ENCODE peak calls at places on chromosomes 3 and 15, in ten cellular contexts. N is AG09309, J is left ventricle myocardium inferior, B is sigmoid colon, A is astrocyte of the cerebellum, S is IMR-90, G is AG04449, H is upper lobe of right lung, L is esophagus squamous epithelium, Q is fibroblast of mammary gland. P is an unnamed sample.

GRCh38 chr3:149089395-149089794 is 3.1 kb upstream of the HLTF start:
- DNase-seq in N (no peak), J (no peak), B (no peak), A (no peak), S (no peak), G (no peak), H (no peak), L (no peak), Q (no peak), P (no peak)

GRCh38 chr3:186105543-186105942 is 3.3 kb downstream of the ETV5 start:
- DNase-seq in N (no peak), J (no peak), B (no peak), A (no peak), S (no peak), G (no peak), H (no peak), L (no peak), Q (no peak), P (no peak)

GRCh38 chr3:109773006-109773405 is 435.7 kb upstream of the DPPA4 start:
- DNase-seq in N (no peak), J (no peak), B (no peak), A (no peak), S (peak; percentile 5), G (no peak), H (no peak), L (no peak), Q (no peak), P (no peak)

GRCh38 chr3:117439812-117440211 is 730.2 kb downstream of the TUSC7 start:
- DNase-seq in N (no peak), J (no peak), B (no peak), A (peak; percentile 8), S (peak; percentile 45), G (no peak), H (no peak), L (no peak), Q (peak; percentile 26), P (peak; percentile 2)

GRCh38 chr3:185200639-185201038 is 47.8 kb upstream of the C3orf70 start:
- DNase-seq in N (peak; percentile 40), J (no peak), B (no peak), A (peak; percentile 28), S (peak; percentile 79), G (no peak), H (no peak), L (no peak), Q (peak; percentile 90), P (peak; percentile 33)

GRCh38 chr3:147943265-147943945 is 534.2 kb downstream of the ZIC1 start:
- DNase-seq in N (peak; percentile 63), J (no peak), B (no peak), A (peak; percentile 82), S (peak; percentile 93), G (peak; percentile 82), H (no peak), L (no peak), Q (peak; percentile 94), P (peak; percentile 64)

GRCh38 chr3:116905805-116906204 is 196.2 kb downstream of the TUSC7 start:
- DNase-seq in N (no peak), J (no peak), B (no peak), A (no peak), S (no peak), G (no peak), H (no peak), L (no peak), Q (peak; percentile 20), P (no peak)

GRCh38 chr15:66138882-66139281 is 114.7 kb downstream of the MEGF11 start:
- DNase-seq in N (no peak), J (no peak), B (no peak), A (no peak), S (no peak), G (no peak), H (no peak), L (no peak), Q (no peak), P (no peak)

GRCh38 chr15:99442268-99442897 is 123.4 kb upstream of the MEF2A start:
- DNase-seq in N (peak; percentile 80), J (peak; percentile 77), B (peak; percentile 78), A (peak; percentile 67), S (peak; percentile 90), G (peak; percentile 87), H (peak; percentile 70), L (no peak), Q (peak; percentile 92), P (peak; percentile 92)

GRCh38 chr3:123658118-123658859 is 73.4 kb upstream of the HACD2 start:
- DNase-seq in N (peak; percentile 75), J (peak; percentile 48), B (peak; percentile 92), A (peak; percentile 68), S (peak; percentile 77), G (peak; percentile 36), H (no peak), L (no peak), Q (peak; percentile 89), P (no peak)

GRCh38 chr3:82977871-82978270 is 1216.4 kb upstream of the GBE1 start:
- DNase-seq in N (no peak), J (no peak), B (no peak), A (no peak), S (no peak), G (no peak), H (no peak), L (no peak), Q (no peak), P (no peak)

GRCh38 chr3:65305836-65306235 is 618.0 kb upstream of the ADAMTS9 start:
- DNase-seq in N (no peak), J (no peak), B (no peak), A (no peak), S (no peak), G (no peak), H (no peak), L (no peak), Q (no peak), P (no peak)

GRCh38 chr15:51736646-51737537 is 563 bp downstream of the LYSMD2 start:
- DNase-seq in N (no peak), J (peak; percentile 53), B (peak; percentile 77), A (no peak), S (no peak), G (no peak), H (peak; percentile 83), L (no peak), Q (no peak), P (no peak)

GRCh38 chr15:91660174-91660649 is 193.3 kb upstream of the SLCO3A1 start:
- DNase-seq in N (no peak), J (no peak), B (no peak), A (no peak), S (no peak), G (no peak), H (no peak), L (no peak), Q (no peak), P (no peak)

GRCh38 chr3:177521305-177521704 is 324.0 kb upstream of the TBL1XR1 start:
- DNase-seq in N (no peak), J (no peak), B (no peak), A (no peak), S (no peak), G (no peak), H (peak; percentile 87), L (no peak), Q (no peak), P (no peak)

GRCh38 chr3:135908225-135908624 is 57.3 kb upstream of the PPP2R3A start:
- DNase-seq in N (no peak), J (no peak), B (no peak), A (no peak), S (peak; percentile 33), G (no peak), H (no peak), L (no peak), Q (peak; percentile 55), P (no peak)

DNA sequence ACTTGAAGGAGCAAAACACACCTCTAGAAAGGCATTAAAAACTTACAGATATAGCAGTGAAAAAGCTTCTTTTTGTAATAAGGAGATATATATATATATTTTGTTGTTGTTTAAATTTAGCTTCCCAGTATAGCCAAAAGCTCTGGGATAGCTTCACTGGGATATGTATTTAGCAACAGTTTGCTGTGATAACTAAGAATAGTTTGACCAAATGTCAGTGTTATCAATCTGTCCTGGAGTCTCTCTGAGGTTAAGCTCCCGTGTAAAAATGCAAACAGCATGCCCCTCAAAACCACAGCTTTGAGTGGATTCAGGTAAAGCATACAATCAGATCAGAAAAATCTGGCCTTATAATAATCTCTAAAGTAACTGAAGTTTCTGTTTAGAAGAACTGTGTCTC is 2.9 kb downstream of the CADPS start:
- DNase-seq in N (no peak), J (no peak), B (no peak), A (no peak), S (no peak), G (no peak), H (no peak), L (no peak), Q (no peak), P (no peak)
- H3K4me3 ChIP-seq in N (no peak overlapping the region), J (peak overlapping the region; percentile 73), B (no peak overlapping the region), A (no peak overlapping the region), S (no peak overlapping the region), G (no peak overlapping the region), H (no peak overlapping the region), L (no peak overlapping the region), Q (no peak overlapping the region), P (no peak overlapping the region)

GRCh38 chr3:42957573-42957972 is 21.5 kb upstream of the GASK1A start:
- DNase-seq in N (no peak), J (no peak), B (no peak), A (no peak), S (no peak), G (no peak), H (no peak), L (no peak), Q (no peak), P (no peak)
- TF ChIP-seq CTCF in N (peak; percentile 1), J (no peak), B (no peak), A (peak; percentile 18), S (no peak), G (no peak), H (no peak), L (no peak), Q (peak; percentile 14), P (peak; percentile 43)

GRCh38 chr3:124722589-124722988 is 7.7 kb upstream of the UMPS start:
- DNase-seq in N (no peak), J (no peak), B (no peak), A (no peak), S (no peak), G (no peak), H (no peak), L (no peak), Q (no peak), P (no peak)
- H3K4me3 ChIP-seq in N (no peak overlapping the region), J (no peak overlapping the region), B (no peak overlapping the region), A (no peak overlapping the region), S (no peak overlapping the region), G (no peak overlapping the region), H (no peak overlapping the region), L (no peak overlapping the region), Q (no peak overlapping the region), P (no peak overlapping the region)

DNA sequence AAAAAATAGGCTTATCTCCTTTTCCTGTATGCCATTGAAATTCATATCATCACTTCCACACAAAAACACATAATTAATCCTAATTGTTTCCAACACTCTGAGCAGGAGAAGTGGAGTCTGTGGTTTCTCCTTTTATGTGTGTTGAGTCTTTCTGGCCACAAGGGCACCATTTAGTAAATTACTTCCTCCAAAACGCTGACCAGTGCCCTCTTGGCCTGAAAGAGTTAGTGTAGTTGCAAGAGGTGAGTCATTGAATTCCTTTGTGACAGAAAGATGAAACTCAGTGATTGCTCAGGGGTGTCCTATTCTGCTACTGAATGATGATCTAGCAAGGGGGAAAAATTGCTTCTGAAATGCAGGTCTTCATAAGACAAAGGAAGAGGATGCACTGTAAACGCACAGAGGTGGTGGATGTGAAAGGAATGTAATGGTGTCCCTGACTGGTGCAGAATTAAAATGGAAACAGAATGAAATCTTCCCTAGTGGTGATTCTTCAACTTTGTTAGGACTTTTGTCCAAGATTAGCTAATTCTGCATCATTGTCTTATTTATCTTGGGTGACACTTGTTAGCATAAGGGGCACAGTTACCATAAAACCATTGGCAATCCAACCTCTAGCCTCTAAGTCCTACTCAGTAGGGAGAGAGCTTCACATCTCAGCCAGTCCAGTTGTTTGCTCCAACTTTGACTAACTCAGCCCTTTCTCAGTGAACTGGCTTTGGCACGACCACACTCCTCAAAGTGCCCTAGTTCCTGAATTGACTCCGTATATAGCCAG is 208.4 kb upstream of the NANOGP8 start:
- DNase-seq in N (peak; percentile 37), J (no peak), B (no peak), A (peak; percentile 41), S (peak; percentile 71), G (no peak), H (no peak), L (no peak), Q (peak; percentile 84), P (peak; percentile 66)
- TF ChIP-seq CTCF in N (peak; percentile 40), J (no peak), B (no peak), A (peak; percentile 26), S (peak; percentile 32), G (peak; percentile 13), H (no peak), L (no peak), Q (peak; percentile 45), P (peak; percentile 53)

P was measured in epithelial cell of proximal tubule.